ENCODE peak calls at places on chromosomes 3 and 15, in seven cellular contexts. J is mesenchymal stem cell, X is H9, M is IMR-90, G is neuronal stem cell, D is mesendoderm, A is H1. V is an unnamed sample.

GRCh38 chr15:92818658-92819311 is 81.3 kb upstream of the CHD2 start:
- DNase-seq in X (no peak), M (no peak), J (no peak), D (peak), G (no peak), A (no peak), V (no peak)

GRCh38 chr3:177435301-177435700 is 238.0 kb upstream of the TBL1XR1 start:
- DNase-seq in A (no peak), D (no peak), X (no peak), M (no peak), G (no peak), J (no peak), V (no peak)

GRCh38 chr3:9500108-9501050 is 53.2 kb downstream of the LHFPL4 start:
- DNase-seq in X (peak), A (peak), M (peak), J (peak), G (peak), D (peak), V (peak)

GRCh38 chr3:112629425-112629824 is 11.5 kb downstream of the CCDC80 start:
- DNase-seq in G (no peak), X (no peak), M (peak), D (peak), A (peak), J (peak), V (peak)

GRCh38 chr3:176916777-176917176 is 280.5 kb downstream of the TBL1XR1 start:
- DNase-seq in A (peak), D (peak), M (no peak), G (no peak), J (no peak), X (peak), V (peak)

GRCh38 chr3:156513619-156514018 is 41.3 kb downstream of the SSR3 start:
- DNase-seq in D (no peak), M (no peak), A (no peak), J (peak), G (no peak), X (no peak), V (no peak)

GRCh38 chr3:108125151-108125540 is 34.3 kb upstream of the CD47 start:
- DNase-seq in A (no peak), J (no peak), X (no peak), G (no peak), M (no peak), D (no peak), V (no peak)

GRCh38 chr3:105715372-105715771 is 153.4 kb downstream of the CBLB start:
- DNase-seq in X (no peak), D (no peak), A (no peak), G (no peak), M (peak), J (peak), V (no peak)

GRCh38 chr15:61103026-61103425 is 126.1 kb downstream of the RORA start:
- DNase-seq in J (no peak), D (no peak), X (no peak), G (no peak), A (no peak), M (no peak), V (no peak)

GRCh38 chr3:107199962-107200465 is 177.2 kb upstream of the CCDC54 start:
- DNase-seq in A (no peak), J (no peak), G (no peak), D (no peak), X (no peak), M (no peak), V (no peak)

GRCh38 chr15:70299931-70300858 is 202.5 kb upstream of the TLE3 start:
- DNase-seq in D (peak), G (no peak), M (no peak), J (no peak), A (no peak), X (no peak), V (no peak)

GRCh38 chr3:184337981-184338380 is 581 bp downstream of the FAM131A start:
- DNase-seq in M (no peak), G (no peak), X (no peak), A (no peak), D (no peak), J (no peak), V (no peak)

GRCh38 chr15:61342390-61342789 is 113.3 kb upstream of the RORA start:
- DNase-seq in J (no peak), A (no peak), M (no peak), G (no peak), X (no peak), D (no peak), V (no peak)

GRCh38 chr3:96619475-96619874 is 194.9 kb upstream of the EPHA6 start:
- DNase-seq in A (no peak), M (no peak), J (no peak), D (peak), X (no peak), G (no peak), V (no peak)

GRCh38 chr3:9019244-9019961 is 56.1 kb upstream of the RAD18 start:
- DNase-seq in M (no peak), D (no peak), G (no peak), J (no peak), A (no peak), X (no peak), V (no peak)

GRCh38 chr15:85482896-85483295 is 102.5 kb downstream of the AKAP13 start:
- DNase-seq in X (no peak), G (no peak), D (no peak), M (peak), J (peak), A (no peak), V (peak)

GRCh38 chr3:40737343-40737742 is 212.6 kb downstream of the ZNF621 start:
- DNase-seq in A (no peak), M (no peak), X (no peak), D (no peak), J (no peak), G (no peak), V (no peak)
- H2BK120ac ChIP-seq in A (no peak), M (no peak), X (no peak), D (no peak), J (no peak), G (no peak), V (no peak)

GRCh38 chr3:27713066-27713400 is 9.1 kb downstream of the EOMES start:
- DNase-seq in D (no peak), G (no peak), X (no peak), A (no peak), J (no peak), M (no peak), V (no peak)

GRCh38 chr3:27713435-27713880 is 8.7 kb downstream of the EOMES start:
- DNase-seq in D (peak), A (peak), X (peak), J (peak), G (no peak), M (no peak), V (no peak)

GRCh38 chr3:27714692-27715453 is 7.2 kb downstream of the EOMES start:
- DNase-seq in M (no peak), G (no peak), D (peak), X (peak), J (peak), A (peak), V (no peak)

GRCh38 chr3:27714101-27714526 is 8.0 kb downstream of the EOMES start:
- DNase-seq in M (no peak), G (no peak), D (peak), X (peak), A (no peak), J (no peak), V (no peak)

DNA sequence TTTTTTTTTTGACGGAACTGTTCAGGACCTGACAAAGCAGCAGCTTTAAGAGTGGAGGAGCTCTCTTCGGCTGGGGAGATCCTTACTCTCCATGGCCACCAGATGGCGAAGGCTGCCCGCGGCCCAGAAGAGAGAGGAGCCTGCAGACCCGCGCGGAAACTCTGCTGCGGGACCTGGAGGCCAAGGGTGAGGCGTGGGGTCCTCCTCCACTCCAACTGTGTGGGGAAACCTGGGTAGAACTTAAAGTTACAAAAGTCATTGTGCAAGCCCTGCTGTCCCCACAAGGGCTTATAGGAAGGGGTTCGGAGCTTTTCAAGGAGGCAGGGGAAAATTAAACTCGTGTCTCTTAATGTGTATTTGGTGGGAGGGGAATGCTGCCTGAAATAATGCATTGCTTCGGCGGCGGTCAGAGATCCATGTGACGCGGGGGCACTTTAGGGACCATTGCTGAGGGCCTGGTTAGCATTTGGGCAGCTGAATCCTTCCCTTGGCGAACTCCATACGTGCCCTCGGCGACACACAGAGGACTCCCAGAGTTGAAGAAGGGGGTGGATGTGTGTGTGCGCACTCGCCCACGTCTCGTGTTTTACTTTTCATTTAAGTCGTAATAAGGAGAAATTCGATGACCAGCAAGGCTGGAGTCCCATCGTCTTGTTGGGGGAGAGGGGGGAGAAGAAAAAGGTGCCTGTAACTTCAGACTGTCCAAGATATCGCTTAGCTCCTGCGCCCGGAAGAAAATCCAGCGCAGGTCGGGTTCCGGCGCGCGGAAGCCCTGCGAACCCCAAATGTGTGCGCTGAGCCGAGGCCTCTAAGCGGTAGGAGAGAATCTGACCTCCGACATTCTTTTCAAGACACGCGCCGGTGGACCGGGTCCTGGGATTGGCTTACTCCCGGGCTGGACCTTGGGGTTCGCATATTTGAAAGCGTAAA is 9.7 kb downstream of the EOMES start:
- DNase-seq in M (peak), G (no peak), A (peak), D (peak), J (peak), X (peak), V (peak)
- H3K9ac ChIP-seq in M (no peak), G (no peak), A (no peak), D (peak), J (peak), X (no peak), V (no peak)

DNA sequence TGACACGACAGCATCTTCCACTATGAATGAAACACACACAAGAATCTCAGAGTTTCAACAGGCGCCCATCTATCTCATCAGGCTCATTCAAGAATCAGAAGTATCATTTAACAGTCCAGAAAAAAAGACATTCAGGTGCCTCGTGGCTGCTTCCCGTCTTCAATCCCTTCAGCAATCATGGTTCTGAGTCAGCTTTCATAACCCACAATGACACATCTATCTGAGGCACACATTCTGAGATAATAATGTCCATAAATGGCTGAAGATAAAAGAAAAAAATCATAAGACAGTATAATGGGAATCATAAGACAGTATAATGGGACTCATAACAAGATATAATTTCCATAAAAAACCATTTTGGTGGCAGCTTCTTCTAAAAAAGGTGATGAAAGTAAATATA is 52.5 kb downstream of the TNIK start:
- DNase-seq in M (peak), X (no peak), G (no peak), J (peak), D (no peak), A (no peak), V (no peak)
- H2AK5ac ChIP-seq in M (no peak), X (no peak), G (no peak), J (no peak), D (no peak), A (no peak), V (no peak)

DNA sequence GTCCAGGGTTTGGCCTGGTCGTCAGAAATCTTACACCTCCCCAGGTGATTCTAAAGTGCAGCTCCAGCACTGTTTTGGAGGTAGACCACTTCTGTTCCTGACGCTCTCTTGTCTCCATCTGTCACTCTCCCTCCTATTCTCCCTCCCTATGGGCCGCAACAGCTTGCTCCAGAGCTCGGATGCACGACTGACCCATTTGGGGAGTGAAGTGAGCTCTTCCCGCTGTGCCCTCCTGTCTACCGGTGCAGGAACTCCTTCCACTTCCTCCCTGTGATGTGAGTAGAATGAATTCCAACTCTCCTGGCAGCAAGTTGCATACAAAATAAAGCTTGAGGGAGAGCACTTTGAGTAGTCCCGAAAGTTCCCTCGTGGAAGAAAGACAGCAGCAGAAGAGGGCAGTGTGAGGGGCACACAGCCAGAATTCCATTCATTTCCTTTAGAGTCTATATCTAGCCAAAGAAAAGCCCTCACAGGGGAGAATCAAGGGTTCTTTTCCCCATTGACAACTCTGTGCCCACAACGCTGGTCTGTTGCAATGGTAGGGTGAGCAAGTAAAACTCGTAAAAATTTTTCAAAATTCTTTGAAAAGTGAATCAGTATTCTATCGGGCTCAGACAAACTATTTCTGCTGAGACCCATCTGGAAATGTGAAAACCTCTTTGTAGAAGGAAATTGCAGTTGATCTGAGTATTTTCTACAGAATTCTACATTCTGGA is 39.9 kb upstream of the BDH1 start:
- DNase-seq in G (no peak), A (no peak), D (no peak), J (no peak), M (no peak), X (no peak), V (no peak)
- H2BK120ac ChIP-seq in G (no peak), A (no peak), D (no peak), J (no peak), M (no peak), X (no peak), V (no peak)

GRCh38 chr3:124157000-124157712 is 165.2 kb upstream of the ROPN1 start:
- DNase-seq in J (no peak), D (no peak), X (no peak), M (peak), A (no peak), G (no peak), V (no peak)

GRCh38 chr3:124158174-124158812 is 166.4 kb upstream of the ROPN1 start:
- DNase-seq in G (no peak), A (peak), M (no peak), X (peak), D (peak), J (no peak), V (no peak)

GRCh38 chr3:124163689-124164088 is 171.8 kb upstream of the ROPN1 start:
- DNase-seq in D (no peak), G (no peak), A (no peak), J (no peak), M (no peak), X (no peak), V (no peak)

GRCh38 chr3:124161453-124161852 is 169.5 kb upstream of the ROPN1 start:
- DNase-seq in X (no peak), J (no peak), G (no peak), A (no peak), D (no peak), M (no peak), V (no peak)

GRCh38 chr3:124157748-124158147 is 165.8 kb upstream of the ROPN1 start:
- DNase-seq in M (no peak), G (no peak), J (no peak), X (peak), D (no peak), A (no peak), V (no peak)
- H3K9ac ChIP-seq in M (no peak), G (no peak), J (no peak), X (no peak), D (no peak), A (no peak), V (no peak)

DNA sequence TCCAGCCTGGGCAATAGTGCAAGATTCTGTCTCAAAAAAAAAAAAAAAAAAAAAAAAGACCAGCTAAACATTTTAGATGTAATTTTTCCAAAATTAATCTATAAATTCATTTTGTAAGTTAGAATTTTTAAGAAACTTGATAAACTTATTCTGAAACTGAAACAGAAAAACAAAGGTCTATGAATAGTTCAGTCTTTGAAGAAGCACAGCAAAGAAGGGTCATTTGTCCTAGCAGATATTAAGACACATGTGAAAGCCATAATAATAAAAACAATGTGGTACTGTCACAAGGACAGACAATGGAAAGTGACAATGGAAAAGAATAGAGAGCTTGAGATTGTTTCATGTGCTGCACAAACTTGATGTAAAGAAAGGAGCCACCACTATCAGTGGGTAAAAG is 29.0 kb upstream of the PRSS50 start:
- DNase-seq in G (no peak), X (no peak), A (no peak), M (no peak), D (no peak), J (no peak), V (no peak)
- H2AK5ac ChIP-seq in G (no peak), X (no peak), A (no peak), M (no peak), D (no peak), J (no peak), V (no peak)

GRCh38 chr3:137761563-137762503 is 2.3 kb upstream of the SOX14 start:
- DNase-seq in X (peak), G (no peak), A (peak), M (no peak), D (peak), J (no peak), V (peak)

GRCh38 chr3:137762674-137763593 is 1.2 kb upstream of the SOX14 start:
- DNase-seq in D (no peak), J (no peak), M (no peak), X (no peak), G (no peak), A (no peak), V (peak)

GRCh38 chr3:137761099-137761562 is 3.0 kb upstream of the SOX14 start:
- DNase-seq in G (no peak), X (no peak), J (no peak), A (no peak), D (peak), M (no peak), V (peak)

GRCh38 chr3:137760341-137761098 is 3.6 kb upstream of the SOX14 start:
- DNase-seq in M (no peak), G (no peak), A (peak), J (no peak), X (peak), D (no peak), V (no peak)

GRCh38 chr3:137759505-137759904 is 4.6 kb upstream of the SOX14 start:
- DNase-seq in G (no peak), J (no peak), X (no peak), M (no peak), A (no peak), D (no peak), V (no peak)
- H2BK120ac ChIP-seq in G (no peak), J (no peak), X (no peak), M (no peak), A (no peak), D (no peak), V (no peak)

DNA sequence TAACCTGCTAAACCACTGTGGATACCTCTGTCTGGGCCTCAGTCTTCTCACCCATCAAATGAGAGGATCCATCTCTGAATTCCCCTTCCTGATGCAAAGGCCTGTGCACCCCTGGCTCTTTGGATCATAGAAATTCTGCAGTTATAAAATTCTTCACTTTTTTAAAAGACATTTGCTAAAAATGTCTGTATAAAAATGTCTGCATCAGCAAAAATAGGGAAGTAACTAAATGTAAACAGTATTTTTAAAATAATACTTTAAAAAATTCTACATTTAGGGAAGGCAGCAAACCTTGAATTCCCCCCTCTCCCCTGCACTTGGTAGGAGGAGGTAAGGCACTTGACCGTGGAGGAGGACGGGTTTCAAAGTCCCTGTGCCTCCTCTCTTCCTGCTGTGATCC is 25.6 kb upstream of the TRIM59 start:
- DNase-seq in M (no peak), J (no peak), D (no peak), G (no peak), A (no peak), X (no peak), V (no peak)
- H3K9ac ChIP-seq in M (no peak), J (no peak), D (no peak), G (no peak), A (no peak), X (no peak), V (no peak)

DNA sequence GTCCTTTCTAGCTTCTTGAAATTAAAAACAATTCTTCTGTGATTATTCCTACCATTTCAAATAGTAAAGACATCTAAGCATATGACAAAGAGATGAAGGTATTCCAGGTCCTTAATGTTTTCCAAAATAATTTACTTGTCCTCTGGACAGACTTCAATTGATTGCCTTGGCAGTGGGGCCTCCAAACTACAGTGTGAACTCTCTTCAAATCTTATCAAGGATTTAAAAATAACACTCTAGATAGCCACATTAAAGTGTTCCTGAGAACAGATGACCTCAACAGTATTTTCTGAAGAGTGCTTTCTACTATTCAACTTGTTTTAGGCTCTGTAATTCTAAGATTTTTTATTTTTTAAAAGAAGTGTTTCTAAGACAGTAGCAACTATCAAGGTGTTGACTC is 7.9 kb upstream of the MLF1 start:
- DNase-seq in J (no peak), X (no peak), M (no peak), G (no peak), A (no peak), D (no peak), V (no peak)
- H2AK5ac ChIP-seq in J (no peak), X (no peak), M (no peak), G (no peak), A (no peak), D (no peak), V (no peak)

V was measured in trophoblast cell.